ENCODE peak calls at places on chromosome 14, in seven cellular contexts. R is ureter; K is iPS-NIHi11; X is GM20000; T is RWPE2; E is stimulated activated CD8-positive, alpha-beta memory T cell treated with anti-CD3 and anti-CD28 coated beads, Interleukin-15, amount 100 ng/mL, for 24 hours; A is mucosa of descending colon. M is an unnamed sample.

GRCh38 chr14:102772781-102773570 is 4.3 kb upstream of the TRAF3 start:
- DNase-seq in R (no peak), K (peak; percentile 78), X (no peak), T (no peak), E (no peak), A (peak; percentile 49), M (no peak)

GRCh38 chr14:82854851-82855250 is 1321.2 kb upstream of the SEL1L start:
- DNase-seq in R (no peak), K (no peak), X (no peak), T (no peak), E (no peak), A (no peak), M (no peak)

GRCh38 chr14:56189306-56189705 is 71.1 kb downstream of the PELI2 start:
- DNase-seq in R (no peak), K (no peak), X (no peak), T (no peak), E (no peak), A (no peak), M (no peak)

GRCh38 chr14:35534130-35534883 is at the start of gene INSM2:
- DNase-seq in R (no peak), K (peak; percentile 4), X (peak; percentile 29), T (no peak), E (no peak), A (no peak), M (peak; percentile 67)

GRCh38 chr14:33767721-33768457 is 183.0 kb downstream of the EGLN3 start:
- DNase-seq in R (no peak), K (no peak), X (no peak), T (no peak), E (no peak), A (no peak), M (no peak)

GRCh38 chr14:105582639-105583038 is 56.3 kb downstream of the TMEM121 start:
- DNase-seq in R (no peak), K (no peak), X (peak; percentile 26), T (peak; percentile 82), E (no peak), A (peak; percentile 44), M (no peak)

GRCh38 chr14:93135399-93135798 is 19.7 kb upstream of the ITPK1 start:
- DNase-seq in R (no peak), K (no peak), X (no peak), T (no peak), E (no peak), A (no peak), M (no peak)

GRCh38 chr14:80602931-80603330 is 338.6 kb downstream of the CEP128 start:
- DNase-seq in R (no peak), K (no peak), X (no peak), T (no peak), E (no peak), A (no peak), M (no peak)

GRCh38 chr14:104476437-104476836 is 103.1 kb upstream of the C14orf180 start:
- DNase-seq in R (no peak), K (no peak), X (no peak), T (no peak), E (no peak), A (no peak), M (no peak)

GRCh38 chr14:63840981-63841380 is 11.8 kb upstream of the SYNE2 start:
- DNase-seq in R (no peak), K (peak; percentile 40), X (no peak), T (no peak), E (no peak), A (no peak), M (no peak)

GRCh38 chr14:72420749-72421452 is 473.0 kb downstream of the DPF3 start:
- DNase-seq in R (peak; percentile 81), K (peak; percentile 82), X (peak; percentile 63), T (no peak), E (peak; percentile 77), A (peak; percentile 52), M (peak; percentile 88)

GRCh38 chr14:103518416-103519042 is 4.1 kb downstream of the CKB start:
- DNase-seq in R (no peak), K (peak; percentile 91), X (peak; percentile 88), T (peak; percentile 78), E (peak; percentile 34), A (peak; percentile 73), M (peak; percentile 78)

GRCh38 chr14:91048676-91049075 is 11.8 kb downstream of the RPS6KA5 start:
- DNase-seq in R (no peak), K (no peak), X (no peak), T (no peak), E (no peak), A (no peak), M (no peak)

GRCh38 chr14:39203659-39204606 is 28.9 kb downstream of the PNN start:
- DNase-seq in R (no peak), K (no peak), X (no peak), T (peak; percentile 93), E (no peak), A (peak; percentile 74), M (no peak)

GRCh38 chr14:52279405-52279804 is 11.9 kb downstream of the PTGDR start:
- DNase-seq in R (no peak), K (no peak), X (no peak), T (no peak), E (no peak), A (no peak), M (no peak)

GRCh38 chr14:93064411-93065271 is 51.1 kb downstream of the ITPK1 start:
- DNase-seq in R (no peak), K (no peak), X (no peak), T (no peak), E (no peak), A (no peak), M (no peak)

GRCh38 chr14:85002846-85003245 is 527.1 kb upstream of the FLRT2 start:
- DNase-seq in R (no peak), K (no peak), X (no peak), T (no peak), E (no peak), A (no peak), M (no peak)

GRCh38 chr14:68312884-68313725 is 479.8 kb downstream of the ZFP36L1 start:
- DNase-seq in R (no peak), K (no peak), X (peak; percentile 62), T (no peak), E (no peak), A (no peak), M (no peak)

GRCh38 chr14:81453166-81453766 is 53.1 kb upstream of the STON2 start:
- DNase-seq in R (peak; percentile 62), K (peak; percentile 51), X (peak; percentile 69), T (no peak), E (no peak), A (no peak), M (no peak)

GRCh38 chr14:84162658-84163057 is 1367.3 kb upstream of the FLRT2 start:
- DNase-seq in R (no peak), K (no peak), X (no peak), T (no peak), E (no peak), A (no peak), M (no peak)

GRCh38 chr14:50340945-50341344 is 28.8 kb downstream of the DMAC2L start:
- DNase-seq in R (no peak), K (peak; percentile 43), X (no peak), T (no peak), E (no peak), A (no peak), M (no peak)

GRCh38 chr14:70771781-70772212 is 37.5 kb downstream of the MAP3K9 start:
- DNase-seq in R (no peak), K (no peak), X (no peak), T (no peak), E (no peak), A (no peak), M (no peak)

GRCh38 chr14:99348816-99349609 is 77.0 kb upstream of the BCL11B start:
- DNase-seq in R (no peak), K (no peak), X (no peak), T (peak; percentile 44), E (no peak), A (no peak), M (no peak)

GRCh38 chr14:88503754-88504406 is 50.9 kb downstream of the PTPN21 start:
- DNase-seq in R (no peak), K (no peak), X (no peak), T (no peak), E (no peak), A (no peak), M (no peak)

GRCh38 chr14:34324363-34324795 is 137.7 kb downstream of the SPTSSA start:
- DNase-seq in R (no peak), K (peak; percentile 75), X (peak; percentile 39), T (no peak), E (no peak), A (no peak), M (no peak)